ENCODE peak calls at places on chromosome 21, in nine cellular contexts. H is brain microvascular endothelial cell; D is adrenal gland; N is caudate nucleus; R is left ventricle myocardium inferior; A is A549; B is naive thymus-derived CD8-positive, alpha-beta T cell; P is CMK; Y is uterus. E is an unnamed sample.
A peak's percentile ranks its signal among the peaks of the same experiment; 100 is the strongest.

GRCh38 chr21:40901690-40902089 is 54.7 kb upstream of the DSCAM start:
- DNase-seq in H (no peak), B (no peak), A (no peak), N (no peak), Y (peak; percentile 52), P (no peak), D (no peak), R (peak; percentile 54), E (no peak)

GRCh38 chr21:42038393-42038792 is 28.2 kb upstream of the ZBTB21 start:
- DNase-seq in H (no peak), N (no peak), D (no peak), Y (no peak), B (no peak), R (no peak), A (no peak), P (no peak), E (no peak)

GRCh38 chr21:41598561-41599511 is 90.9 kb upstream of the TMPRSS2 start:
- DNase-seq in B (no peak), R (no peak), P (no peak), N (no peak), A (no peak), H (no peak), D (no peak), Y (no peak), E (no peak)

GRCh38 chr21:29394051-29394450 is 95.3 kb downstream of the BACH1 start:
- DNase-seq in A (no peak), H (no peak), B (no peak), Y (no peak), D (no peak), P (no peak), R (no peak), N (no peak), E (no peak)

GRCh38 chr21:34988625-34989024 is 60.5 kb downstream of the RUNX1 start:
- DNase-seq in R (no peak), A (no peak), Y (no peak), B (no peak), P (no peak), D (no peak), N (no peak), H (no peak), E (no peak)

GRCh38 chr21:22468893-22469292 is 1470.7 kb downstream of the NCAM2 start:
- DNase-seq in H (no peak), Y (no peak), B (no peak), N (no peak), D (no peak), P (no peak), A (no peak), R (no peak), E (no peak)

GRCh38 chr21:44766818-44767354 is 34.7 kb downstream of the UBE2G2 start:
- DNase-seq in N (no peak), B (no peak), P (no peak), A (no peak), R (no peak), D (no peak), Y (no peak), H (no peak), E (no peak)

GRCh38 chr21:45010096-45010495 is 64.3 kb upstream of the ADARB1 start:
- DNase-seq in A (no peak), P (no peak), R (no peak), B (no peak), Y (no peak), H (no peak), D (no peak), N (no peak), E (no peak)

GRCh38 chr21:44456207-44456914 is 1.1 kb downstream of the LRRC3 start:
- DNase-seq in N (no peak), D (no peak), P (no peak), H (no peak), R (no peak), A (no peak), Y (no peak), B (no peak), E (no peak)

GRCh38 chr21:45867671-45868081 is 113.9 kb upstream of the COL6A1 start:
- DNase-seq in D (no peak), A (no peak), H (no peak), P (no peak), R (no peak), Y (no peak), B (no peak), N (no peak), E (no peak)

GRCh38 chr21:41825216-41825615 is 53.9 kb downstream of the PRDM15 start:
- DNase-seq in B (no peak), Y (no peak), N (no peak), A (no peak), P (no peak), D (no peak), R (no peak), H (no peak), E (no peak)

E was measured in SHP77.